ENCODE peak calls at places on chromosomes 12 and 14, in six cellular contexts. M is left ventricle myocardium inferior, G is PC-9, O is HCT116, R is psoas muscle, Z is ovary. P is an unnamed sample. For H3K4me1, H3K9me3 and H3K27me3, the result is how much of the 10 kb centered on the place peaks cover.

GRCh38 chr12:3869860-3870259 is 3.3 kb downstream of the PARP11 start:
- DNase-seq in O (no peak), M (no peak), Z (no peak), G (no peak), R (no peak), P (no peak)

GRCh38 chr12:124423683-124424515 is 129.0 kb downstream of the RFLNA start:
- DNase-seq in M (no peak), O (no peak), R (no peak), Z (no peak), G (no peak), P (no peak)

GRCh38 chr14:86462193-86462592 is 932.2 kb downstream of the FLRT2 start:
- DNase-seq in M (no peak), Z (no peak), O (no peak), G (no peak), R (no peak), P (no peak)

GRCh38 chr12:105382771-105383632 is 52.5 kb downstream of the C12orf75 start:
- DNase-seq in M (no peak), G (peak), R (no peak), O (peak), Z (no peak), P (peak)

GRCh38 chr12:106583578-106584103 is 837 bp downstream of the RFX4 start:
- DNase-seq in Z (no peak), G (no peak), M (no peak), O (no peak), R (no peak), P (no peak)

GRCh38 chr14:92417759-92418158 is 94.8 kb downstream of the SLC24A4 start:
- DNase-seq in G (no peak), Z (no peak), M (no peak), R (no peak), O (no peak), P (peak)

GRCh38 chr12:67661311-67662011 is 12.9 kb downstream of the DYRK2 start:
- DNase-seq in R (no peak), G (no peak), O (no peak), M (no peak), Z (no peak), P (no peak)

GRCh38 chr12:7834701-7835100 is 38.0 kb downstream of the SLC2A14 start:
- DNase-seq in Z (no peak), R (no peak), O (no peak), G (peak), M (no peak), P (no peak)

GRCh38 chr12:123126294-123127144 is 24.4 kb downstream of the PITPNM2 start:
- DNase-seq in M (no peak), Z (peak), O (peak), R (peak), G (peak), P (peak)

GRCh38 chr14:35506927-35507326 is 27.0 kb upstream of the INSM2 start:
- DNase-seq in R (no peak), O (no peak), M (no peak), Z (no peak), G (no peak), P (no peak)

GRCh38 chr14:69924181-69924580 is 45.0 kb downstream of the SMOC1 start:
- DNase-seq in R (no peak), Z (no peak), M (no peak), G (no peak), O (no peak), P (no peak)

GRCh38 chr12:120247621-120248030 is 17.9 kb downstream of the PXN start:
- DNase-seq in O (no peak), M (no peak), G (no peak), Z (no peak), R (no peak), P (peak)

GRCh38 chr12:93536111-93536765 is 36.2 kb upstream of the SOCS2 start:
- DNase-seq in R (no peak), O (no peak), G (no peak), Z (no peak), M (no peak), P (no peak)

GRCh38 chr12:132124766-132125425 is 19.2 kb downstream of the DDX51 start:
- DNase-seq in G (no peak), R (no peak), O (no peak), M (no peak), Z (no peak), P (no peak)

GRCh38 chr14:104115131-104115600 is 23.2 kb upstream of the KIF26A start:
- DNase-seq in R (no peak), Z (peak), G (no peak), O (no peak), M (peak), P (no peak)

GRCh38 chr12:122947352-122947792 is 18.9 kb downstream of the ABCB9 start:
- DNase-seq in R (peak), M (peak), O (no peak), Z (no peak), G (no peak), P (no peak)

GRCh38 chr12:116400671-116401357 is 123.3 kb upstream of the MED13L start:
- DNase-seq in R (no peak), O (no peak), Z (no peak), G (no peak), M (no peak), P (no peak)

GRCh38 chr12:47078733-47079364 is 572 bp upstream of the PCED1B start:
- DNase-seq in O (no peak), R (peak), G (peak), M (no peak), Z (peak), P (peak)

GRCh38 chr14:69318241-69318640 is 58.3 kb downstream of the GALNT16 start:
- DNase-seq in Z (no peak), M (no peak), R (no peak), O (no peak), G (no peak), P (peak)

GRCh38 chr14:30177776-30178175 is 250.1 kb upstream of the PRKD1 start:
- DNase-seq in G (no peak), O (no peak), Z (no peak), M (no peak), R (no peak), P (no peak)

GRCh38 chr14:103488071-103488470 is 34.6 kb downstream of the CKB start:
- DNase-seq in Z (no peak), R (no peak), M (no peak), G (no peak), O (no peak), P (no peak)

GRCh38 chr14:101028971-101029667 is 125.6 kb upstream of the RTL1 start:
- DNase-seq in R (no peak), G (no peak), O (no peak), M (peak), Z (no peak), P (no peak)

GRCh38 chr14:89427426-89428162 is 10.6 kb upstream of the FOXN3 start:
- DNase-seq in G (no peak), O (no peak), M (no peak), R (no peak), Z (no peak), P (no peak)

GRCh38 chr14:78029471-78030372 is 140.5 kb upstream of the NRXN3 start:
- DNase-seq in O (no peak), Z (no peak), R (no peak), G (no peak), M (no peak), P (no peak)

GRCh38 chr12:28710882-28711281 is 438.2 kb upstream of the FAR2 start:
- DNase-seq in G (no peak), O (no peak), Z (no peak), R (no peak), M (no peak), P (no peak)

GRCh38 chr12:40325349-40325960 is 100.7 kb downstream of the LRRK2 start:
- DNase-seq in M (no peak), Z (no peak), O (peak), R (no peak), G (peak), P (no peak)

GRCh38 chr12:105224399-105224798 is 11.6 kb downstream of the APPL2 start:
- DNase-seq in R (no peak), G (no peak), Z (no peak), M (no peak), O (no peak), P (no peak)

GRCh38 chr12:106006940-106007339 is 131.8 kb downstream of the NUAK1 start:
- DNase-seq in O (no peak), Z (no peak), R (no peak), M (no peak), G (no peak), P (no peak)

GRCh38 chr12:131138638-131139362 is 185.1 kb downstream of the ADGRD1 start:
- DNase-seq in Z (no peak), R (no peak), O (no peak), M (no peak), G (no peak), P (no peak)

GRCh38 chr12:115507951-115508722 is 769.4 kb downstream of the MED13L start:
- DNase-seq in M (peak), G (no peak), O (no peak), Z (no peak), R (peak), P (no peak)

GRCh38 chr12:31117203-31118011 is 43.7 kb downstream of the DDX11 start:
- DNase-seq in R (peak), M (no peak), Z (peak), G (no peak), O (peak), P (peak)

GRCh38 chr12:86018361-86018760 is 144.3 kb downstream of the NTS start:
- DNase-seq in Z (no peak), M (no peak), O (no peak), G (no peak), R (no peak), P (no peak)

GRCh38 chr14:104278214-104278534 is 139.8 kb downstream of the KIF26A start:
- DNase-seq in O (no peak), M (no peak), Z (no peak), G (no peak), R (no peak), P (no peak)

GRCh38 chr12:105574056-105574715 is 243.7 kb downstream of the C12orf75 start:
- DNase-seq in O (no peak), G (no peak), Z (no peak), M (no peak), R (no peak), P (no peak)

GRCh38 chr12:71399197-71399596 is 40.4 kb upstream of the LGR5 start:
- DNase-seq in Z (no peak), O (no peak), G (no peak), R (no peak), M (no peak), P (no peak)

GRCh38 chr14:66395300-66395699 is 90.9 kb upstream of the CCDC196 start:
- DNase-seq in R (no peak), Z (no peak), O (no peak), G (peak), M (no peak), P (no peak)

GRCh38 chr14:102474934-102475333 is 34.6 kb downstream of the ANKRD9 start:
- DNase-seq in O (no peak), R (peak), G (no peak), M (peak), Z (peak), P (peak)

GRCh38 chr12:15532364-15532977 is 210.2 kb downstream of the PTPRO start:
- DNase-seq in O (peak), R (no peak), G (no peak), Z (no peak), M (no peak), P (no peak)

DNA sequence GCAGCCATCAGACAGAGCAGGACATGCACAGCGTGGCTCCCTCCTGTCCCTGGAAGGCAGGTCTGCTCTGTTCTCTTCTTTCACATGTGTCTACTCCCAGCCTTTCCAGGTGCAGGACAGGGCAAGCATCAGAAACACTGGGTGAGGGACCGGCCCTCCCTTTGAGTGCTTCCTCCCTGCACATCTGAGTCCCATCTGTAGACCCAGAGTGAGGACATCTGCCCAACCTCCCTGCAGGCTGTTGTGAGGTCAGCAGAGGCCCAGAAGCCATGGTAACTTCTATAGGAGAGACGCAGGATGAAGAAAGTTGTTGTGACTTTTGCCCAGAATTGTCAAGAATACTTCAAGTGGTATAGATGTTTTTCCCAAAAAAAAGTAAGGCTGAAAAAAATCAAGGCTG is 282.7 kb downstream of the CACNA1C start:
- DNase-seq in Z (no peak), M (no peak), O (no peak), R (no peak), G (no peak), P (no peak)
- H3K4me1 ChIP-seq in Z (under half), M (half or more), O (half or more), R (half or more), G (under half), P (under half)

GRCh38 chr14:62983821-62984220 is 61.4 kb downstream of the KCNH5 start:
- DNase-seq in M (no peak), R (no peak), Z (no peak), O (no peak), G (no peak), P (no peak)

DNA sequence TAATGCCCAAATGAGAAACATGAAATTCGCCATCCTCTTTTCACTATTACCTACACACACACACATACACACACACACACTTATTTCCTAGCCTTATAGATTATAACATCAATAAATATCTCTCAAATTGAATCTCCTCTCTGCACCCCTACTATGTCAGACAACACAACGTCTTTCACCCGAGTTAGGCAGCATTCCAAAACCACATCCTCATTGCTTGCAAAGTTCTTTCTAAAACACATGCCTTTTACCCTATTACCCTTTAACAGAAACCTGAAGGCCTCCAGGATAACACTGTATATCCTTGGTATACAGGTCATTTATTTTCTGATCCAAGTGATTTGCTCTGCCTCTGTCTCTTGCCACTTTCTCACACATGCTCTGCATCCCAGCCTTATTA is 56.3 kb downstream of the KCNH5 start:
- DNase-seq in R (no peak), G (no peak), O (no peak), M (no peak), Z (no peak), P (no peak)
- H3K9me3 ChIP-seq in R (under half), G (under half), O (under half), M (under half), Z (under half), P (under half)

DNA sequence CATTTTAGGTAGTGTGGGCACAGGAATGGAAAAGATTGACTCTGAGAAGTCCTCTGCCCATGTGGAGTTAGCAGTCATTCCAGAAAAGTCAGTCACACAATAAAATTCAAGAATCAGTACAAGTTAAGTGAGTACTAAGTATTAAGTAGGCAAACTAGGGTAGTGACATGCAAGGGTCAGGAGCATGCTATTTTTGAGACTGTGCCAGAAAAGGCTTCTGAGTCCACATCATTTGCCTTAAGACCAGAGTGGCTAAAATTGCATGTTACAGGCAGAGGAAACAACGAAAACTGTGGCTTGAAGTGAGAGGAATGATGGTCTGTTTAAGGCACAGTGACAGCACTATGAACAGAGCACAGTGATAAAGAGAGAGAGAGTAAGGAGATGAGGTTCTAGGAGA is 108.9 kb downstream of the SLC6A15 start:
- DNase-seq in O (no peak), R (no peak), G (no peak), Z (no peak), M (no peak), P (no peak)
- H3K27me3 ChIP-seq in O (under half), R (under half), G (under half), Z (under half), M (under half), P (under half)

GRCh38 chr12:121792607-121793500 is 634 bp downstream of the RHOF start:
- DNase-seq in G (peak), Z (peak), O (no peak), M (peak), R (no peak), P (peak)
- H3K4me1 ChIP-seq in G (half or more), Z (under half), O (half or more), M (half or more), R (under half), P (under half)

GRCh38 chr14:42869681-42870080 is 1263.0 kb downstream of the LRFN5 start:
- DNase-seq in Z (no peak), O (no peak), R (no peak), M (no peak), G (no peak), P (no peak)
- H3K9me3 ChIP-seq in Z (under half), O (under half), R (under half), M (under half), G (under half), P (under half)

GRCh38 chr12:5432011-5432400 is at the start of gene NTF3:
- DNase-seq in G (no peak), Z (peak), M (peak), R (no peak), O (no peak), P (no peak)
- H3K27me3 ChIP-seq in G (under half), Z (under half), M (half or more), R (under half), O (under half), P (under half)

GRCh38 chr14:95526483-95527391 is 8.1 kb upstream of the GLRX5 start:
- DNase-seq in Z (no peak), G (no peak), O (no peak), R (no peak), M (no peak), P (peak)

GRCh38 chr14:95523818-95524448 is 7.5 kb upstream of the SYNE3 start:
- DNase-seq in O (no peak), Z (no peak), M (no peak), G (peak), R (no peak), P (no peak)

GRCh38 chr14:95527392-95528002 is 7.4 kb upstream of the GLRX5 start:
- DNase-seq in R (no peak), Z (peak), O (no peak), M (no peak), G (no peak), P (peak)

GRCh38 chr14:95524706-95525512 is 8.5 kb upstream of the SYNE3 start:
- DNase-seq in Z (no peak), O (peak), G (peak), M (no peak), R (no peak), P (no peak)

DNA sequence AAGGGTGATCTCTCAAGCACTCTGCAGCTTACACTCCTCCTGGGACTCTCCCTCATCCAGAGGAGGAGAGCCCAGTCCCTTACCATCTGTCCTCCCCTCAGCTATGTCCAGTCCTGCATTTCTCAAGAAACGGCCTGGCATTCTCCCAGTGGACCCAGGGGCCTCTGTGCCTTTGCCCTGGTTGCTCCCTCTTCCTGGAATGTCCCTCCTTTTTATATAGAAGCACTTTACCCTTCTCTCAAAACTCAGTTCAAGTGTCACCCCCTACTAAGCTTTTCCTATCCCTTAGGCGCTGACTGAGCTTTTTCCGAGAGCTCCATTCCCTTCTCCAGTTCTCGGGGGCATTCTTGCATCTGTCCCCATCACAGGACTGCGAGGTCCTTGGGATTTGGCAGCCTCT is 8.9 kb upstream of the GLRX5 start:
- DNase-seq in Z (no peak), R (no peak), G (no peak), O (no peak), M (no peak), P (no peak)
- H3K4me1 ChIP-seq in Z (under half), R (under half), G (half or more), O (half or more), M (half or more), P (under half)

P was measured in adrenal gland.